ENCODE peak calls at places on chromosome 6, in four cellular contexts. L, C, T and M are unnamed samples.

GRCh38 chr6:146582857-146583256 is 15.9 kb upstream of the ADGB start:
- DNase-seq in C (no peak), L (no peak), T (no peak), M (no peak)

GRCh38 chr6:14664616-14665315 is 547.2 kb downstream of the CD83 start:
- DNase-seq in T (peak), L (peak), C (no peak), M (no peak)

GRCh38 chr6:170248111-170248805 is 42.6 kb downstream of the DLL1 start:
- DNase-seq in C (no peak), L (no peak), T (no peak), M (no peak)

GRCh38 chr6:15524736-15525401 is 138.0 kb downstream of the DTNBP1 start:
- DNase-seq in L (no peak), T (no peak), C (no peak), M (no peak)

GRCh38 chr6:27565839-27566779 is 93.2 kb upstream of the ZNF184 start:
- DNase-seq in L (peak), C (no peak), T (no peak), M (no peak)

GRCh38 chr6:144266091-144266649 is 19.0 kb upstream of the UTRN start:
- DNase-seq in C (no peak), T (no peak), L (no peak), M (peak)

GRCh38 chr6:157227202-157228166 is 95.8 kb downstream of the TMEM242 start:
- DNase-seq in L (peak), T (no peak), C (peak), M (no peak)

GRCh38 chr6:142846459-142846831 is 98.5 kb downstream of the HIVEP2 start:
- DNase-seq in T (no peak), L (no peak), C (no peak), M (no peak)

GRCh38 chr6:108002365-108003221 is 44.6 kb upstream of the SEC63 start:
- DNase-seq in T (no peak), C (no peak), L (peak), M (peak)